ENCODE peak calls at places on chromosomes 2 and 18, in ten cellular contexts. J is HepG2; T is tibial nerve; L is PC-3; F is CD8-positive, alpha-beta T cell; M is A549; P is left lung; N is lower lobe of right lung; I is fibroblast of lung; V is PC-9. Z is an unnamed sample. For H3K9me3, the result is how much of the 10 kb centered on the place peaks cover.

GRCh38 chr2:185668710-185669109 is 69.9 kb upstream of the FSIP2 start:
- DNase-seq in J (no peak), T (no peak), L (no peak), F (no peak), M (no peak), P (no peak), N (no peak), I (peak), V (no peak), Z (no peak)

GRCh38 chr2:97950329-97951154 is 45.2 kb downstream of the TMEM131 start:
- DNase-seq in J (no peak), T (no peak), L (peak), F (no peak), M (no peak), P (no peak), N (no peak), I (peak), V (peak), Z (no peak)

GRCh38 chr2:42523341-42523740 is 29.6 kb upstream of the KCNG3 start:
- DNase-seq in J (no peak), T (no peak), L (no peak), F (peak), M (no peak), P (no peak), N (no peak), I (no peak), V (no peak), Z (no peak)

GRCh38 chr2:234708091-234708683 is 211.3 kb upstream of the ARL4C start:
- DNase-seq in J (no peak), T (no peak), L (no peak), F (no peak), M (no peak), P (no peak), N (no peak), I (no peak), V (no peak), Z (no peak)

GRCh38 chr2:160317113-160318099 is 117.3 kb upstream of the ITGB6 start:
- DNase-seq in J (no peak), T (no peak), L (no peak), F (no peak), M (no peak), P (peak), N (no peak), I (peak), V (no peak), Z (no peak)

GRCh38 chr2:158502984-158503383 is 46.2 kb downstream of the PKP4 start:
- DNase-seq in J (peak), T (no peak), L (peak), F (no peak), M (peak), P (no peak), N (no peak), I (peak), V (peak), Z (no peak)

GRCh38 chr18:457120-457519 is 43.4 kb downstream of the COLEC12 start:
- DNase-seq in J (no peak), T (peak), L (no peak), F (no peak), M (no peak), P (no peak), N (no peak), I (peak), V (no peak), Z (peak)

GRCh38 chr2:8593239-8593638 is 88.6 kb upstream of the ID2 start:
- DNase-seq in J (no peak), T (no peak), L (no peak), F (no peak), M (no peak), P (no peak), N (no peak), I (no peak), V (no peak), Z (no peak)

GRCh38 chr18:32881009-32881408 is 108.2 kb upstream of the KLHL14 start:
- DNase-seq in J (no peak), T (no peak), L (no peak), F (no peak), M (no peak), P (no peak), N (no peak), I (no peak), V (no peak), Z (no peak)

GRCh38 chr2:181805228-181806038 is 86.1 kb upstream of the ITPRID2 start:
- DNase-seq in J (no peak), T (no peak), L (no peak), F (no peak), M (no peak), P (no peak), N (no peak), I (peak), V (no peak), Z (no peak)

GRCh38 chr2:203533696-203534471 is 1.2 kb downstream of the RAPH1 start:
- DNase-seq in J (no peak), T (no peak), L (peak), F (peak), M (peak), P (no peak), N (no peak), I (peak), V (no peak), Z (no peak)

GRCh38 chr2:196324212-196324611 is 152.8 kb upstream of the STK17B start:
- DNase-seq in J (no peak), T (no peak), L (no peak), F (no peak), M (no peak), P (no peak), N (no peak), I (no peak), V (no peak), Z (no peak)

GRCh38 chr18:12377556-12378553 is 828 bp upstream of the AFG3L2 start:
- DNase-seq in J (no peak), T (no peak), L (no peak), F (no peak), M (no peak), P (no peak), N (no peak), I (peak), V (no peak), Z (no peak)

GRCh38 chr2:67649331-67650071 is 252.4 kb downstream of the ETAA1 start:
- DNase-seq in J (no peak), T (no peak), L (peak), F (no peak), M (peak), P (peak), N (no peak), I (peak), V (no peak), Z (peak)

GRCh38 chr2:64675860-64676259 is 22.1 kb upstream of the SERTAD2 start:
- DNase-seq in J (peak), T (no peak), L (peak), F (peak), M (peak), P (no peak), N (no peak), I (no peak), V (peak), Z (no peak)

GRCh38 chr2:8448822-8449577 is 232.9 kb upstream of the ID2 start:
- DNase-seq in J (no peak), T (no peak), L (no peak), F (no peak), M (no peak), P (no peak), N (no peak), I (no peak), V (no peak), Z (no peak)

GRCh38 chr2:226799976-226800940 is 638 bp upstream of the IRS1 start:
- DNase-seq in J (peak), T (no peak), L (peak), F (no peak), M (peak), P (no peak), N (peak), I (peak), V (no peak), Z (peak)
- TF ChIP-seq CTCF in J (peak), T (no peak), L (peak), F (peak), M (no peak), P (no peak), N (peak), I (peak), V (no peak), Z (peak)

GRCh38 chr2:197669077-197669476 is 6.3 kb downstream of the RFTN2 start:
- DNase-seq in J (no peak), T (no peak), L (no peak), F (no peak), M (no peak), P (no peak), N (no peak), I (no peak), V (no peak), Z (no peak)

GRCh38 chr2:197672494-197672893 is 2.9 kb downstream of the RFTN2 start:
- DNase-seq in J (no peak), T (no peak), L (no peak), F (no peak), M (no peak), P (no peak), N (no peak), I (no peak), V (no peak), Z (no peak)

GRCh38 chr2:197673142-197673541 is 2.2 kb downstream of the RFTN2 start:
- DNase-seq in J (no peak), T (no peak), L (no peak), F (no peak), M (no peak), P (no peak), N (no peak), I (no peak), V (no peak), Z (no peak)

GRCh38 chr2:197666277-197666676 is 9.1 kb downstream of the RFTN2 start:
- DNase-seq in J (no peak), T (no peak), L (no peak), F (no peak), M (no peak), P (no peak), N (no peak), I (no peak), V (no peak), Z (no peak)

DNA sequence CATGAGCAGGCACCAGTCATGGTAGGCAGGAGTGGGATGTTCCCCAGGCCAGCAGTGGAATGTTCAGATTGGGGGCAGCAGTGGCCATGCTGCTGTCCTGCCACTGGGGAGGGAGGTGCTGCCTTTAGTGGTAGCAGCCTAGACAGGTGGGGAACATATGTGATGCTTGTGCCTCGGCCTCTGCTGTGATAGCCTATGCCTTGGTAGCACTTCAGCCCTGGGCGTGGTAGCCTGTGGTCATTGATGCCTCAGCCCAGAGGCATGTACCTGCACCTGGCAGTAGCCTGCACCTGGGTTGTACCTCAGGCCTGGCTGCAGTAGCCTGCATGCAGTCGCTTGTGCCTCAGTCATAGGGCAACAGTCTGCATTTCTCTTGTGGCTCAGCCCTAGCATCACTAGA is 7.1 kb downstream of the RFTN2 start:
- DNase-seq in J (no peak), T (no peak), L (peak), F (no peak), M (no peak), P (no peak), N (no peak), I (no peak), V (no peak), Z (no peak)
- H3K9me3 ChIP-seq in J (under half), T (under half), L (under half), F (under half), M (under half), P (under half), N (under half), I (under half), V (under half), Z (under half)

DNA sequence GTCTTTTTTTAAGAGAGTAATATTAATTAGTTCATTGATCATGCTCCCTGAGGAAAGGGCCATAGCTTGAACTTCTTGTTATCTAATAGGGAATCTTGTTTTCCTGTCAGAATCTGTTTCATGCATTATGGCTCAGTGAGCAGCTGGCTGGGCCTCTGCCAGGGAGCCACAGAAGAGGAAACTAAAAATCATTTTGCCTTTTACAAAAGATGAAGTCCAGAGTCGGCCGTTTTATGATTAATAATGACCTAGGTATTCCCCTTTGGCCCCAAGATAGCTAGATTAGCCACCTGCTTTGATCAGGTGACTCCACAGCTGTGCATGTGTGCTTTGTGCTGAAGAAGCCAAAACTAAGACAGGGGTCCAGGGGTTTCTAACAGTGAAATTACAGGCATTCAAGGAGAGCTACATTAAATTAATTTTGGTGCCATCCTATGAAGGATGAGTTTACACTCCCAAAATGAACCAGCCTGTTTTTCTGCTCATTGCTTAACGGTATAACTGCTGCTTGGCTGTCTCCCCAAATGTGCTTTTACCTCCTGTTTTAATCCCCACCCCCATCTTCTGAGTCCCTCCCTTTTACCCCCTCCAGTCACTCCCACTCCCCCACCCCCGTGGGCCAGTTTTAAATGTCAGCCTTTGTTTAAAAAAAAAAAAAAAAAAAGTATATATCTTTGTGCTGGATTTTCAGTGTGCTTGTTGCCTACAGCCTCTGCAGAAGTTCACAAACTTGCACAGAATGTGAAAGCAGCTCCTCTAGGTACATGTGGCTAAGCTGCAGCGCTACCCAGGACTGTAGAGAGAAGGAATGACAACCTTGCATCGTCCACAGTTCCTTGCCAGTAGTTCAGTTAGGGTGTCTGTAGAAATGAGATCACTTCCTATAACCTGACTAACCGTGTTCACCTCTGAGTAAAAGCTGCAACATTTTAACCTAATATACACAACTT is 93.1 kb downstream of the CABLES1 start:
- DNase-seq in J (no peak), T (no peak), L (peak), F (no peak), M (no peak), P (no peak), N (no peak), I (peak), V (no peak), Z (no peak)
- H3K27ac ChIP-seq in J (no peak), T (peak), L (peak), F (no peak), M (no peak), P (peak), N (peak), I (no peak), V (peak), Z (no peak)

DNA sequence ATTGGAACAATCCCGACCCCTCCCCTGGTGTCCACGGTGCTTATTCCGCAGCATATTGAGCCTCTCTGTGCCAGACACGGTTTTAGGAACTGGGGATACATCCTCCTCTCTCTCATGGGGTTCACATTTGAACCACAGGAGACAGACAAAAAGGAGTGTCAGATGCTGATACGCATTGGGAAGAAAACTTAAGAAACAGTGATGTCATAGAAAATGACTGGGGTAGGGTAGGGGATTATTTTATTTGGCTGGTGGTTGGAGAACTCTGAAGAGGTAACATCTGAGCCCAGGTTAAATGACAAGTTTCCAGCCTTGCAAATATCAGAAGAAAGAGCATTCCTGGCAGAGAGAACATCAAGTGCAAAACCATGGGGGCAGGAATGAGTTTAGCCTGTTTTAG is 344.5 kb downstream of the DPP10 start:
- DNase-seq in J (no peak), T (no peak), L (no peak), F (no peak), M (no peak), P (no peak), N (no peak), I (no peak), V (no peak), Z (no peak)
- TF ChIP-seq CTCF in J (no peak), T (no peak), L (no peak), F (no peak), M (no peak), P (no peak), N (no peak), I (no peak), V (no peak), Z (no peak)

Z was measured in testis.